ENCODE peak calls at places on chromosome 18, in five cellular contexts. Y is CD4-positive, alpha-beta T cell; S is SK-MEL-5; E is HuH-7; J is colonic mucosa. P is an unnamed sample.
A peak's percentile ranks its signal among the peaks of the same experiment; 100 is the strongest.

GRCh38 chr18:58993260-58993659 is 128.6 kb downstream of the ZNF532 start:
- DNase-seq in Y (no peak), S (peak; percentile 57), E (no peak), J (no peak), P (no peak)

GRCh38 chr18:10908760-10909159 is 240.6 kb downstream of the PIEZO2 start:
- DNase-seq in Y (no peak), S (no peak), E (no peak), J (no peak), P (no peak)

GRCh38 chr18:13382990-13383821 is 164.6 kb downstream of the LDLRAD4 start:
- DNase-seq in Y (no peak), S (no peak), E (no peak), J (no peak), P (no peak)

GRCh38 chr18:11040823-11041712 is 108.3 kb downstream of the PIEZO2 start:
- DNase-seq in Y (no peak), S (peak; percentile 93), E (peak; percentile 79), J (peak; percentile 84), P (peak; percentile 11)

GRCh38 chr18:27413495-27414401 is 228.6 kb upstream of the CHST9 start:
- DNase-seq in Y (no peak), S (no peak), E (no peak), J (peak; percentile 20), P (no peak)

GRCh38 chr18:48452863-48453323 is 43.7 kb upstream of the ZBTB7C start:
- DNase-seq in Y (no peak), S (no peak), E (no peak), J (no peak), P (no peak)

GRCh38 chr18:28149810-28150420 is 27.0 kb downstream of the CDH2 start:
- DNase-seq in Y (no peak), S (no peak), E (no peak), J (no peak), P (no peak)

GRCh38 chr18:40760251-40760650 is 1194.8 kb upstream of the PIK3C3 start:
- DNase-seq in Y (no peak), S (no peak), E (no peak), J (no peak), P (no peak)

GRCh38 chr18:54147439-54147838 is 77.0 kb downstream of the MBD2 start:
- DNase-seq in Y (no peak), S (no peak), E (no peak), J (no peak), P (no peak)

GRCh38 chr18:40037386-40037785 is 1917.6 kb upstream of the PIK3C3 start:
- DNase-seq in Y (no peak), S (no peak), E (no peak), J (no peak), P (no peak)

GRCh38 chr18:830315-830901 is 18.4 kb upstream of the YES1 start:
- DNase-seq in Y (no peak), S (peak; percentile 38), E (no peak), J (no peak), P (no peak)

GRCh38 chr18:79922971-79923411 is 28.5 kb downstream of the SLC66A2 start:
- DNase-seq in Y (no peak), S (no peak), E (no peak), J (peak; percentile 9), P (no peak)

GRCh38 chr18:8288447-8289213 is 320.6 kb upstream of the RAB12 start:
- DNase-seq in Y (no peak), S (no peak), E (no peak), J (no peak), P (no peak)

GRCh38 chr18:40868110-40868858 is 1086.8 kb upstream of the PIK3C3 start:
- DNase-seq in Y (no peak), S (no peak), E (no peak), J (no peak), P (no peak)

GRCh38 chr18:63074987-63075404 is 244.6 kb downstream of the BCL2 start:
- DNase-seq in Y (peak; percentile 18), S (peak; percentile 31), E (peak; percentile 53), J (peak; percentile 92), P (peak; percentile 52)

GRCh38 chr18:26133652-26134051 is at the start of gene PSMA8:
- DNase-seq in Y (peak; percentile 36), S (no peak), E (no peak), J (no peak), P (no peak)

GRCh38 chr18:48453330-48454063 is 44.3 kb upstream of the ZBTB7C start:
- DNase-seq in Y (no peak), S (no peak), E (no peak), J (no peak), P (no peak)

GRCh38 chr18:2515908-2516625 is 55.2 kb downstream of the METTL4 start:
- DNase-seq in Y (no peak), S (no peak), E (no peak), J (no peak), P (no peak)